ENCODE peak calls at places on chromosomes 1 and 21, in eight cellular contexts. W, F, S, C, Y, J, R and I are unnamed samples.

GRCh38 chr21:45962531-45963224 is 18.9 kb upstream of the COL6A1 start:
- DNase-seq in W (no peak), F (no peak), S (peak; percentile 45), C (no peak), Y (no peak), J (no peak), R (no peak), I (no peak)

GRCh38 chr1:210342986-210343780 is 14.5 kb downstream of the HHAT start:
- DNase-seq in W (peak; percentile 16), F (no peak), S (no peak), C (no peak), Y (peak; percentile 55), J (no peak), R (no peak), I (no peak)

GRCh38 chr1:99943238-99943794 is 26.5 kb upstream of the SLC35A3 start:
- DNase-seq in W (peak; percentile 58), F (no peak), S (no peak), C (no peak), Y (peak; percentile 72), J (no peak), R (no peak), I (no peak)

GRCh38 chr1:15755643-15756040 is 3.0 kb upstream of the FBLIM1 start:
- DNase-seq in W (no peak), F (no peak), S (no peak), C (no peak), Y (no peak), J (no peak), R (no peak), I (no peak)

GRCh38 chr1:150558761-150559626 is 9.8 kb downstream of the ADAMTSL4 start:
- DNase-seq in W (peak; percentile 51), F (no peak), S (no peak), C (no peak), Y (peak; percentile 67), J (no peak), R (no peak), I (no peak)

GRCh38 chr1:98821379-98821778 is 159.9 kb downstream of the SNX7 start:
- DNase-seq in W (no peak), F (no peak), S (no peak), C (no peak), Y (no peak), J (no peak), R (no peak), I (no peak)

GRCh38 chr1:51433269-51433971 is 85.6 kb downstream of the EPS15 start:
- DNase-seq in W (no peak), F (no peak), S (no peak), C (no peak), Y (peak; percentile 31), J (no peak), R (no peak), I (no peak)

GRCh38 chr1:109730666-109731065 is 10.2 kb downstream of the GSTM3 start:
- DNase-seq in W (no peak), F (no peak), S (no peak), C (no peak), Y (no peak), J (no peak), R (no peak), I (no peak)

GRCh38 chr1:109714661-109715372 is 2.8 kb downstream of the GSTM5 start:
- DNase-seq in W (no peak), F (no peak), S (no peak), C (no peak), Y (no peak), J (no peak), R (no peak), I (no peak)

GRCh38 chr1:6207075-6207885 is 1.4 kb downstream of the RNF207 start:
- DNase-seq in W (no peak), F (no peak), S (no peak), C (no peak), Y (no peak), J (no peak), R (no peak), I (no peak)

GRCh38 chr21:37208056-37208705 is 59.0 kb downstream of the VPS26C start:
- DNase-seq in W (no peak), F (peak; percentile 50), S (no peak), C (no peak), Y (no peak), J (peak; percentile 65), R (no peak), I (peak; percentile 62)

GRCh38 chr1:19946331-19946751 is 22.9 kb upstream of the PLA2G2E start:
- DNase-seq in W (no peak), F (no peak), S (no peak), C (no peak), Y (no peak), J (no peak), R (no peak), I (no peak)

GRCh38 chr1:68046423-68046822 is 4.0 kb downstream of the DIRAS3 start:
- DNase-seq in W (no peak), F (no peak), S (no peak), C (no peak), Y (no peak), J (no peak), R (no peak), I (no peak)

GRCh38 chr1:186754542-186755150 is 74.1 kb upstream of the PLA2G4A start:
- DNase-seq in W (peak; percentile 28), F (no peak), S (no peak), C (no peak), Y (no peak), J (no peak), R (no peak), I (no peak)

GRCh38 chr1:215888159-215888558 is 321.1 kb downstream of the KCTD3 start:
- DNase-seq in W (no peak), F (no peak), S (no peak), C (no peak), Y (peak; percentile 36), J (no peak), R (no peak), I (no peak)

GRCh38 chr1:56985857-56986256 is 20.0 kb upstream of the C8B start:
- DNase-seq in W (no peak), F (no peak), S (no peak), C (no peak), Y (no peak), J (no peak), R (no peak), I (no peak)

GRCh38 chr1:203553501-203553900 is 59.5 kb downstream of the OPTC start:
- DNase-seq in W (no peak), F (no peak), S (no peak), C (no peak), Y (no peak), J (no peak), R (no peak), I (no peak)

GRCh38 chr1:183877321-183877720 is 72.4 kb downstream of the RGL1 start:
- DNase-seq in W (peak; percentile 57), F (peak; percentile 27), S (no peak), C (no peak), Y (peak; percentile 68), J (peak; percentile 51), R (no peak), I (peak; percentile 53)

GRCh38 chr1:239288964-239289535 is 97.3 kb upstream of the CHRM3 start:
- DNase-seq in W (no peak), F (no peak), S (no peak), C (no peak), Y (no peak), J (no peak), R (no peak), I (no peak)

GRCh38 chr1:54094001-54094729 is 40.8 kb downstream of the TCEANC2 start:
- DNase-seq in W (no peak), F (no peak), S (no peak), C (no peak), Y (no peak), J (no peak), R (no peak), I (peak; percentile 60)

GRCh38 chr1:117527566-117528102 is 78.2 kb upstream of the TENT5C start:
- DNase-seq in W (peak; percentile 17), F (no peak), S (no peak), C (no peak), Y (peak; percentile 32), J (no peak), R (no peak), I (no peak)

GRCh38 chr1:1337793-1338147 is 6.7 kb downstream of the TAS1R3 start:
- DNase-seq in W (no peak), F (no peak), S (no peak), C (no peak), Y (no peak), J (no peak), R (no peak), I (peak; percentile 72)

GRCh38 chr1:24926596-24927249 is 3.4 kb downstream of the RUNX3 start:
- DNase-seq in W (peak; percentile 22), F (no peak), S (no peak), C (no peak), Y (no peak), J (no peak), R (no peak), I (no peak)

GRCh38 chr1:71080178-71080781 is 555 bp downstream of the ZRANB2 start:
- DNase-seq in W (peak; percentile 16), F (no peak), S (no peak), C (no peak), Y (peak; percentile 31), J (no peak), R (no peak), I (no peak)

GRCh38 chr1:244296447-244296846 is 155.3 kb downstream of the ADSS2 start:
- DNase-seq in W (no peak), F (no peak), S (no peak), C (no peak), Y (no peak), J (no peak), R (no peak), I (no peak)

GRCh38 chr1:231626951-231627614 is 493 bp downstream of the DISC1 start:
- DNase-seq in W (peak; percentile 41), F (no peak), S (peak; percentile 87), C (peak; percentile 41), Y (no peak), J (peak; percentile 63), R (no peak), I (peak; percentile 49)

GRCh38 chr1:8817413-8818324 is at the start of gene RERE:
- DNase-seq in W (peak; percentile 97), F (peak; percentile 80), S (peak; percentile 95), C (peak; percentile 96), Y (peak; percentile 85), J (peak; percentile 88), R (peak; percentile 88), I (peak; percentile 95)

GRCh38 chr1:25773441-25774125 is 26.4 kb upstream of the SELENON start:
- DNase-seq in W (peak; percentile 40), F (no peak), S (no peak), C (no peak), Y (no peak), J (peak; percentile 39), R (no peak), I (peak; percentile 81)

GRCh38 chr21:44702973-44703730 is 6.2 kb downstream of the KRTAP10-12 start:
- DNase-seq in W (no peak), F (no peak), S (no peak), C (no peak), Y (no peak), J (peak; percentile 7), R (no peak), I (no peak)

GRCh38 chr1:5839811-5840550 is 152.2 kb downstream of the NPHP4 start:
- DNase-seq in W (no peak), F (no peak), S (no peak), C (no peak), Y (no peak), J (no peak), R (no peak), I (no peak)

GRCh38 chr1:39214021-39214713 is 9.7 kb downstream of the MACF1 start:
- DNase-seq in W (peak; percentile 29), F (peak; percentile 18), S (no peak), C (no peak), Y (no peak), J (peak; percentile 49), R (no peak), I (no peak)

GRCh38 chr1:23803674-23804073 is 3.1 kb upstream of the GALE start:
- DNase-seq in W (no peak), F (no peak), S (no peak), C (no peak), Y (no peak), J (no peak), R (no peak), I (no peak)

GRCh38 chr1:157088607-157089006 is 11.0 kb downstream of the ETV3L start:
- DNase-seq in W (no peak), F (no peak), S (no peak), C (no peak), Y (no peak), J (no peak), R (no peak), I (no peak)

GRCh38 chr1:6188466-6188865 is 8.3 kb upstream of the CHD5 start:
- DNase-seq in W (peak; percentile 42), F (no peak), S (no peak), C (no peak), Y (no peak), J (no peak), R (no peak), I (no peak)